ENCODE peak calls at places on chromosomes 12 and 14, in five cellular contexts. C, E, S, A and Z are unnamed samples. For H3K4me1, the result is how much of the 10 kb centered on the place peaks cover.

GRCh38 chr12:117461732-117462131 is 100.3 kb upstream of the NOS1 start:
- DNase-seq in C (no peak), E (no peak), S (no peak), A (no peak), Z (no peak)

GRCh38 chr14:35406811-35407630 is 2.5 kb upstream of the NFKBIA start:
- DNase-seq in C (no peak), E (peak), S (no peak), A (no peak), Z (no peak)

GRCh38 chr14:34714320-34715107 is at the start of gene CFL2:
- DNase-seq in C (peak), E (peak), S (peak), A (peak), Z (peak)

GRCh38 chr14:57574617-57575288 is 81.1 kb upstream of the CCDC198 start:
- DNase-seq in C (no peak), E (no peak), S (no peak), A (no peak), Z (no peak)

GRCh38 chr14:32324601-32325000 is 4.5 kb upstream of the AKAP6 start:
- DNase-seq in C (no peak), E (no peak), S (no peak), A (no peak), Z (no peak)

GRCh38 chr14:62546862-62547474 is 498.3 kb downstream of the KCNH5 start:
- DNase-seq in C (no peak), E (no peak), S (no peak), A (no peak), Z (no peak)

GRCh38 chr12:116597886-116598285 is 38.7 kb downstream of the MAP1LC3B2 start:
- DNase-seq in C (no peak), E (no peak), S (no peak), A (no peak), Z (no peak)

GRCh38 chr12:123958462-123958861 is 14.2 kb downstream of the CCDC92 start:
- DNase-seq in C (no peak), E (no peak), S (no peak), A (no peak), Z (no peak)

GRCh38 chr14:104967144-104967413 is 11.1 kb downstream of the AHNAK2 start:
- DNase-seq in C (no peak), E (no peak), S (no peak), A (no peak), Z (no peak)

GRCh38 chr14:100285021-100285912 is 21.0 kb downstream of the SLC25A29 start:
- DNase-seq in C (peak), E (peak), S (peak), A (peak), Z (no peak)

GRCh38 chr14:103023881-103024473 is 33.4 kb downstream of the CDC42BPB start:
- DNase-seq in C (no peak), E (no peak), S (no peak), A (no peak), Z (no peak)

GRCh38 chr12:53725824-53726223 is 1.4 kb downstream of the CALCOCO1 start:
- DNase-seq in C (no peak), E (no peak), S (no peak), A (no peak), Z (no peak)

GRCh38 chr12:3294481-3294911 is 196.5 kb upstream of the PRMT8 start:
- DNase-seq in C (no peak), E (no peak), S (no peak), A (no peak), Z (no peak)

GRCh38 chr12:94732367-94732990 is 82.1 kb upstream of the TMCC3 start:
- DNase-seq in C (no peak), E (no peak), S (no peak), A (no peak), Z (no peak)
- H3K4me3 ChIP-seq in C (no peak), E (no peak), S (no peak), A (no peak), Z (no peak)

GRCh38 chr14:75259946-75260545 is 18.6 kb upstream of the FOS start:
- DNase-seq in C (no peak), E (no peak), S (no peak), A (no peak), Z (no peak)
- H3K4me1 ChIP-seq in C (under half), E (under half), S (under half), A (under half), Z (under half)

GRCh38 chr12:91825999-91826398 is 319.6 kb downstream of the BTG1 start:
- DNase-seq in C (no peak), E (no peak), S (no peak), A (no peak), Z (no peak)
- H3K27ac ChIP-seq in C (no peak), E (no peak), S (no peak), A (no peak), Z (no peak)

DNA sequence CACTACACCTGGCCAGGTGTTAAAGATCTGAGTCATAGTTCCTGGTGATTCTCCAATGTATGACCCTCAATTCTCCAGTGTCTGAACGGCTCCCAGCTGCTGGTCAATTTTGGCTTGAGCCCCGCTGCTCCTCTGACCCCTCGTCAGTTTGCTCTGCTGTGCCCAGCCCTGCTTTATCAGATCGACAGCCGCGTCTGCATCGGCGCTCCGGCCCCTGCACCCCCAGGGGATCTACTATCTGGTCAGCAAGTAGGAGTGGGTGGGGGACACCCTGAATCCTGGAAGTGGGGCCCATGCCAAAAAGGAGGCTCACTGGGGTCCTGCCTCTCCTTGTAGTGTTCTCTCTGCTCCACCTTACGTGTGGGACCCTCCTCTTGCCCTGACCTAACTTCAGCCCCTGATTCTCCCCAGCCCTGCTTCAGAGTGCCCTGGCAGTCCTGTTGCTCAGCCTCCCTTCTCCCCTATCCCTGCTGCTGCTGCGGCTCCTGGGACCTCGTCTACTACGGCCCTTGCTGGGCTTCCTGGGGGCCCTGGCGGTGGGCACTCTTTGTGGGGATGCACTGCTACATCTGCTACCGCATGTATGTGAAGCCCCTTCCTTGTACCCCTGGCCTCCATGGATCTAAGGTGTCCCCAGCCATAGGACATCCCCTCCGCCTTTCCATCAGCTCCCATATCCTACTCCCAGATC is 5.0 kb downstream of the SLC39A5 start:
- DNase-seq in C (no peak), E (no peak), S (no peak), A (no peak), Z (no peak)
- H3K4me3 ChIP-seq in C (no peak), E (no peak), S (no peak), A (no peak), Z (no peak)

DNA sequence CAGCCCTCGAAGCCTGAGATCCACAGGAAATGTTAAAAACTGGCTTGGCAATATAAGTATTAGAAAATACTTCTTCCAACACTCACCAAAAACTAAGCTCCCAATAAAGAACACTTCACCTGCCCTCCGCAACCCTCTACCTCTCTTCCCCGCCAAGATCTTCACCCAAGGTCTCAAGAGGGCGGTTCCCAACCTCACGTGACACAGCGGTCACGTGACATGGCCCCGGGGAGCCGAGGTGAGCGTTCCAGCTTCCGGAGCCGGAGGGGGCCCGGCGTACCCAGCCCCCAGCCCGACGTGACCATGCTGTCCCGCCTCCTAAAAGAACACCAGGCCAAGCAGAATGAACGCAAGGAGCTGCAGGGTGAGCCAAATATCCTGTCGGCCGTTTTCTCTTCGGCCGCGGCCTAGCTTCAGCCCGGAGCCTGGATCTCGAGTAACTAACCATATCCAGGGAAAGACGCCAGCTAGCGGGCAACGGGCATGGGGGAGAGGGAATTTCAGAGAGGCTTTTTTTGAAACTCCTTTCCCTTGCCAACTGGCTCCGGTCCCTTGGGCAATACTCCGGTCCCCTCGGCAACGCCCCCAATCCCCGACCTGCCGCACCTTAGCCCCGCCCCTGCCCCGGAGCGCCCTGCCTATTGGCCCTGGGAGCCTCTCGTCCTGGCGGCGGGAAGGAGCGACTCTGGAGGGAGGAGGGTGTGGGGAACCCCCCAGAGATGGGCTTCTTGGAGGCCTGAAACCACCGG is at the start of gene BLOC1S1:
- DNase-seq in C (peak), E (peak), S (peak), A (peak), Z (peak)
- H3K4me1 ChIP-seq in C (under half), E (under half), S (half or more), A (under half), Z (half or more)

DNA sequence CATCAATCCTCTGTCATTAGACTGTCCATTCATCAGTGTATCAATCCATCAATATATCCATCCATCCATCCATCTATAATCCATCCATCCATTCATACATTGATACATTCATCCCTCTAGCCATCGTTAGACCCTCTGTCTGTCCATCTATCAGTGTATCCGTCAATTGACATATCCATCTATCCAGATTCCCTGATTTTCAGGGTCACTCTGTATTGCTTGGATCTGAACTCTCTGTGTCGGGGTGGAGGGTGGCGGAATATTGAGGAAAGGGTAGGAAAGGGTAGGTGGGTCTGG is 17.1 kb downstream of the SDSL start:
- DNase-seq in C (no peak), E (no peak), S (no peak), A (no peak), Z (no peak)
- H3K27ac ChIP-seq in C (no peak), E (no peak), S (no peak), A (no peak), Z (no peak)

DNA sequence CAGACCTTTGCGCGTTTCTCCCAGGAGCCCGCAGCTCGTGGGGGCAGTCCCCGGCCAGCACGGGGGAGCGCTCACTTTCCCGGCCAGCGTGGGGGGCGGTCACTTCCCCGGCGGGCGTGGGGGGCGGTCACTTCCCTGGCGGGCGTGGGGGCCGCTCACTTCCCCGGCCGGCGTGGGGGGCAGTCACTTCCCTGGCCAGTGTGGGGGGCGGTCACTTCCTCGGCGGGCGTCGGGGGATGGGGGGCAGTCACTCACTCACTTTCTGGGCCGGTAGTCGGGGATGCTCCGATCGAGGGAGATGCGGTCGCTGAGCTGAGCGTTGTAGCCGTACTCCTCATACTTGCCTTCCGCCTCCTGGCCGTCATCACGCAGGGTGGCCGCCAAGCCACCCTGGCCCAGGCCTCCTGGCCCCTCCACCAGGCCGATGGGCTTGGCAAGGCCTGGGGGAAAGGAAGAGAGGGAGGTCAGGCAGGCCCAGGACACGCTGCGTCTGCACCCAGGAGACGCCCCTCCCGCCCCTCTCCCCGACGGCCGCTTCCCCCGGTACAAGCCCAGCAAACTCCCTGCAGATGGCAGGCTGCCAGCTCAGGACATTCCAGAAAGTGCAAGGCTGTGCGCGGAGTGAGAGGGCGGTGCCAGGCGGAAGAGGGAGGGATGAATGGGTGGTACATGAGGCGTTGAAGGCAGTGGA is 43.3 kb downstream of the GALNT9 start:
- DNase-seq in C (peak), E (no peak), S (peak), A (peak), Z (no peak)
- H3K4me3 ChIP-seq in C (peak), E (no peak), S (no peak), A (no peak), Z (no peak)